ENCODE peak calls at places on chromosomes 4 and X, in ten cellular contexts. One of them, this sample, is unnamed.

GRCh38 chrX:143306991-143307965 is 210.0 kb downstream of the SPANXN3 start:
- DNase-seq in lower leg skin: no peak
- DNase-seq in GM13976: no peak
- DNase-seq in CD8-positive, alpha-beta memory T cell: no peak
- DNase-seq in NCI-H2029: peak
- DNase-seq in IMR-90: no peak
- DNase-seq in B cell: no peak
- DNase-seq in NCI-H345: peak
- DNase-seq in activated CD4-positive, CD25-positive, alpha-beta regulatory T cell treated with anti-CD3 and anti-CD28 coated beads, Interleukin-2, amount 50 U/mL, for 72 hours: no peak
- DNase-seq in mucosa of gallbladder: peak
- DNase-seq in this sample: no peak

GRCh38 chr4:101254776-101255175 is 92.5 kb downstream of the PPP3CA start:
- DNase-seq in lower leg skin: no peak
- DNase-seq in GM13976: no peak
- DNase-seq in CD8-positive, alpha-beta memory T cell: no peak
- DNase-seq in NCI-H2029: no peak
- DNase-seq in IMR-90: peak
- DNase-seq in B cell: no peak
- DNase-seq in NCI-H345: no peak
- DNase-seq in activated CD4-positive, CD25-positive, alpha-beta regulatory T cell treated with anti-CD3 and anti-CD28 coated beads, Interleukin-2, amount 50 U/mL, for 72 hours: no peak
- DNase-seq in mucosa of gallbladder: no peak
- DNase-seq in this sample: no peak

GRCh38 chrX:19846995-19847790 is 40.2 kb downstream of the SH3KBP1 start:
- DNase-seq in lower leg skin: peak
- DNase-seq in GM13976: no peak
- DNase-seq in CD8-positive, alpha-beta memory T cell: no peak
- DNase-seq in NCI-H2029: no peak
- DNase-seq in IMR-90: peak
- DNase-seq in B cell: no peak
- DNase-seq in NCI-H345: no peak
- DNase-seq in activated CD4-positive, CD25-positive, alpha-beta regulatory T cell treated with anti-CD3 and anti-CD28 coated beads, Interleukin-2, amount 50 U/mL, for 72 hours: no peak
- DNase-seq in mucosa of gallbladder: no peak
- DNase-seq in this sample: peak

GRCh38 chrX:26851981-26852380 is 611.2 kb downstream of the PPP4R3C start:
- DNase-seq in lower leg skin: no peak
- DNase-seq in GM13976: no peak
- DNase-seq in CD8-positive, alpha-beta memory T cell: no peak
- DNase-seq in NCI-H2029: no peak
- DNase-seq in IMR-90: no peak
- DNase-seq in B cell: no peak
- DNase-seq in NCI-H345: peak
- DNase-seq in activated CD4-positive, CD25-positive, alpha-beta regulatory T cell treated with anti-CD3 and anti-CD28 coated beads, Interleukin-2, amount 50 U/mL, for 72 hours: no peak
- DNase-seq in mucosa of gallbladder: no peak
- DNase-seq in this sample: peak

GRCh38 chr4:153257966-153258365 is 53.7 kb downstream of the TRIM2 start:
- DNase-seq in lower leg skin: no peak
- DNase-seq in GM13976: no peak
- DNase-seq in CD8-positive, alpha-beta memory T cell: no peak
- DNase-seq in NCI-H2029: no peak
- DNase-seq in IMR-90: no peak
- DNase-seq in B cell: no peak
- DNase-seq in NCI-H345: no peak
- DNase-seq in activated CD4-positive, CD25-positive, alpha-beta regulatory T cell treated with anti-CD3 and anti-CD28 coated beads, Interleukin-2, amount 50 U/mL, for 72 hours: no peak
- DNase-seq in mucosa of gallbladder: no peak
- DNase-seq in this sample: no peak

GRCh38 chr4:145935253-145936141 is 3.1 kb downstream of the ZNF827 start:
- DNase-seq in lower leg skin: no peak
- DNase-seq in GM13976: peak
- DNase-seq in CD8-positive, alpha-beta memory T cell: no peak
- DNase-seq in NCI-H2029: no peak
- DNase-seq in IMR-90: no peak
- DNase-seq in B cell: peak
- DNase-seq in NCI-H345: no peak
- DNase-seq in activated CD4-positive, CD25-positive, alpha-beta regulatory T cell treated with anti-CD3 and anti-CD28 coated beads, Interleukin-2, amount 50 U/mL, for 72 hours: no peak
- DNase-seq in mucosa of gallbladder: peak
- DNase-seq in this sample: peak

GRCh38 chrX:34404386-34405070 is 252.6 kb downstream of the TMEM47 start:
- DNase-seq in lower leg skin: no peak
- DNase-seq in GM13976: no peak
- DNase-seq in CD8-positive, alpha-beta memory T cell: no peak
- DNase-seq in NCI-H2029: no peak
- DNase-seq in IMR-90: no peak
- DNase-seq in B cell: no peak
- DNase-seq in NCI-H345: no peak
- DNase-seq in activated CD4-positive, CD25-positive, alpha-beta regulatory T cell treated with anti-CD3 and anti-CD28 coated beads, Interleukin-2, amount 50 U/mL, for 72 hours: no peak
- DNase-seq in mucosa of gallbladder: peak
- DNase-seq in this sample: no peak

GRCh38 chr4:148434075-148434773 is 8.0 kb downstream of the NR3C2 start:
- DNase-seq in lower leg skin: no peak
- DNase-seq in GM13976: no peak
- DNase-seq in CD8-positive, alpha-beta memory T cell: no peak
- DNase-seq in NCI-H2029: no peak
- DNase-seq in IMR-90: no peak
- DNase-seq in B cell: no peak
- DNase-seq in NCI-H345: no peak
- DNase-seq in activated CD4-positive, CD25-positive, alpha-beta regulatory T cell treated with anti-CD3 and anti-CD28 coated beads, Interleukin-2, amount 50 U/mL, for 72 hours: no peak
- DNase-seq in mucosa of gallbladder: no peak
- DNase-seq in this sample: no peak